ENCODE peak calls at places on chromosomes 11 and 22, in six cellular contexts. Z, U, H, N, L and Y are unnamed samples.

GRCh38 chr11:19173004-19173689 is 28.6 kb downstream of the CSRP3 start:
- DNase-seq in N (no peak), U (no peak), Z (no peak), L (no peak), H (no peak), Y (no peak)

GRCh38 chr22:21728270-21728669 is 7.3 kb downstream of the YPEL1 start:
- DNase-seq in Z (no peak), U (peak), N (no peak), L (no peak), H (no peak), Y (no peak)

GRCh38 chr11:68380786-68381622 is 68.6 kb downstream of the LRP5 start:
- DNase-seq in U (no peak), N (no peak), L (no peak), H (no peak), Z (no peak), Y (peak)

GRCh38 chr11:84871116-84871515 is 756.0 kb downstream of the DLG2 start:
- DNase-seq in U (no peak), L (no peak), Z (no peak), N (no peak), H (no peak), Y (no peak)

GRCh38 chr11:8030526-8031247 is 43.5 kb downstream of the EIF3F start:
- DNase-seq in N (no peak), U (no peak), Z (no peak), L (no peak), H (no peak), Y (no peak)

GRCh38 chr11:72573380-72573949 is 100.8 kb downstream of the PDE2A start:
- DNase-seq in L (peak), U (peak), Z (no peak), H (peak), N (peak), Y (no peak)

GRCh38 chr11:44007746-44008501 is 39.9 kb upstream of the ACCSL start:
- DNase-seq in Z (no peak), N (no peak), U (no peak), H (no peak), L (no peak), Y (no peak)

GRCh38 chr11:62721994-62722393 is 5.3 kb downstream of the HNRNPUL2 start:
- DNase-seq in U (no peak), L (peak), Z (no peak), H (no peak), N (no peak), Y (no peak)

GRCh38 chr11:84905411-84905810 is 721.7 kb downstream of the DLG2 start:
- DNase-seq in N (no peak), Z (no peak), L (no peak), H (no peak), U (no peak), Y (no peak)

DNA sequence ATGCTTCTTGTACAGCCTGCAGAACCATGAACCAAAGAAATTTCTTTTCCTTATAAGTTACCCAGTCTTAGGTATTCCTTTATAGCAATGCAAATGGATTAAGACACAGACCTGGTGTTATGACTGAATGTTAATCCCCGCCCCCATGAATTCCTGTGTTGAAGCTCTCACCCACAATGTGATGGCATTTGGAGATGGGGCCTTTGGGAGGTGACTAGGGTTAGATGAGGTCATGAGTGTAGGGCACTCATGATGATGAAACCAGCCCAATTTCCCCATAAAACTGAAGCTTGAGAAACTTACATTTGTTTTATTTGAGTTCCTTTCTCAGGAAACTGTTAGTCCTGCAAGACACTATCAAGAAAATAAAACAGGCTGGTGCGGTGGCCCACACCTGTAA is 115.8 kb upstream of the THY1 start:
- DNase-seq in H (no peak), N (no peak), Z (no peak), U (no peak), L (no peak), Y (no peak)
- TF ChIP-seq REST in H (no peak), N (no peak), Z (no peak), U (no peak), L (no peak), Y (no peak)

DNA sequence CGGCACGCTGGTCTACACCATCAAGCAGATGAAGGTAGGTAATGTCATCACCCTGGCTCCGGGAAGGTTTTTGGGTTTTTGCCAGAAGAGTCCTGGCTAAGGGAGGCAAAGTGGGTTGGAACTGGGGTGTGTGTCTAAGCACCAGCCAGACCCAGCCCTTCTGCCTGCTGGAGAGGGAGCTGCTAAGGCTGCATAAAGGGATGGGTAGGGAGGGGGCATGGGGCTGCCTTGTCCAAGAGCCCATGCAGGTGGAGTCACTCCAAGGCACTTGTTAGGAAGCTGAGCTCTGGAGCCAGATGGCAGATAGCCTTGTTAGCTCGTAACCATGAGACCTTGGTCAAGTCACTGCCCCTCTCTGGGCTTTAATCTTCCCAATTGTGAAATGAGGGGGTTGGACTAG is 48.0 kb downstream of the TIMP3 start:
- DNase-seq in U (no peak), Z (no peak), H (no peak), L (no peak), N (no peak), Y (no peak)
- TF ChIP-seq SIN3A in U (no peak), Z (no peak), H (no peak), L (no peak), N (no peak), Y (no peak)

GRCh38 chr11:1737080-1737757 is 13.2 kb downstream of the IFITM10 start:
- DNase-seq in L (no peak), N (no peak), Z (no peak), U (no peak), H (no peak), Y (no peak)

GRCh38 chr11:1740786-1741530 is 9.4 kb downstream of the IFITM10 start:
- DNase-seq in N (no peak), Z (no peak), L (no peak), U (no peak), H (no peak), Y (no peak)

GRCh38 chr11:1738380-1738779 is 12.0 kb downstream of the IFITM10 start:
- DNase-seq in Z (no peak), N (no peak), L (no peak), H (no peak), U (no peak), Y (no peak)

GRCh38 chr11:1741741-1742140 is 8.7 kb downstream of the IFITM10 start:
- DNase-seq in Z (no peak), N (no peak), L (no peak), U (no peak), H (no peak), Y (no peak)

DNA sequence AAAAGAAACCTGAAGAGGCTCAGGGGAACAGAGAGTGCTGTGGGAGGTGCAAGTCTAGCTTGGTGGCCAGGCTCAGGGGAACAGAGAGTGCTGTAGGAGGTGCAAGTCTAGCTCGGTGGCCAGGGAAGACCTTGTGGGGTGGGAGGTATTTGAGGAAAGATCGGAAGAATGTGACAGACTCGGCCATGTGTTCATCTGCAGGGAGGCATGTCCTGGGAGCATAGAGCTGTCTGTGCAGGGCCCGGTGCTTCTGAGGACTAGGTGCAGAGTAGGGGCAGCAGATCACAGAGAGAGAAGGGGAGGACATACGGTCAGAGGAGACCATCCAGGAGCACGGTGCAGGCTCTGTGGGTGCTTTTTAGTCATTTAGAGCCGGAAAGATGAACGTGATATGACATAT is 10.8 kb downstream of the IFITM10 start:
- DNase-seq in L (no peak), U (no peak), H (no peak), Z (no peak), N (no peak), Y (no peak)
- TF ChIP-seq REST in L (no peak), U (no peak), H (no peak), Z (no peak), N (no peak), Y (no peak)

DNA sequence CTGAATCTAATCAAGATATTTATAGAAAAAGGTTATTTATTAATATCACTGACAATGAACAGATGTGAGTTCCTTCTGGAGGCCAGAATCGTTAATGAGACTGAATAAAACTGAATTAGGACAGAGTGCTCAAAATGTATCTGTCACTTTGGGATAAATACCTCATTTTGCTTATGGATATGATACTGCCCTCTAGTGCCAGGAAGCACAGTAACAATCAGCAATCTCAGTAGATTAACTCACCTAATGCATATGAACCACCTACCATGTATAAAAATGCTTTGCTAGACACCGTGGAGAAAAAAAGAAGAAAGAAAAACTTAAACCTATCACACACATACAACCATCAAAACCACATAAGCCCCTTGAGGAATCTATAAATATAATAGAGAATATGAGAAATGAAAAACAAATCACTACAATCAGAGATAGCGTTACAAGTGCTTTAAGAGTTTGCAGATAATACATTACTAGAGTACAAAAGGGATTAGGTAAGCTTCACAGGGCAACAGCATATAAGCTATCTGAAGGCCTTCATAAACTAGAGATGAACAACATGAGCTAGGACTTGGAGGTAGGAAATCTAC is 117.4 kb downstream of the SGSM3 start:
- DNase-seq in U (peak), L (peak), Z (no peak), N (peak), H (no peak), Y (no peak)
- TF ChIP-seq SIN3A in U (no peak), L (no peak), Z (no peak), N (no peak), H (no peak), Y (no peak)

GRCh38 chr22:47678667-47679287 is 916.3 kb downstream of the TBC1D22A start:
- DNase-seq in U (no peak), L (no peak), Z (no peak), N (no peak), H (no peak), Y (no peak)

GRCh38 chr22:47674600-47674999 is 912.1 kb downstream of the TBC1D22A start:
- DNase-seq in U (no peak), N (no peak), Z (no peak), H (no peak), L (no peak), Y (no peak)

GRCh38 chr22:47676685-47677084 is 914.2 kb downstream of the TBC1D22A start:
- DNase-seq in H (no peak), U (no peak), Z (no peak), N (no peak), L (no peak), Y (no peak)

GRCh38 chr22:47681766-47682165 is 919.3 kb downstream of the TBC1D22A start:
- DNase-seq in U (no peak), H (no peak), L (no peak), Z (no peak), N (no peak), Y (no peak)

GRCh38 chr22:47678048-47678447 is 915.6 kb downstream of the TBC1D22A start:
- DNase-seq in Z (no peak), H (no peak), N (no peak), L (no peak), U (peak), Y (no peak)
- TF ChIP-seq REST in Z (no peak), H (no peak), N (no peak), L (no peak), U (no peak), Y (no peak)

GRCh38 chr11:45921561-45922424 is 663 bp upstream of the LARGE2 start:
- DNase-seq in H (no peak), L (peak), Z (no peak), N (peak), U (no peak), Y (no peak)
- TF ChIP-seq SIN3A in H (no peak), L (peak), Z (no peak), N (no peak), U (no peak), Y (no peak)

GRCh38 chr11:74630043-74630442 is 37.7 kb downstream of the POLD3 start:
- DNase-seq in Z (no peak), U (no peak), H (no peak), L (no peak), N (no peak), Y (no peak)

GRCh38 chr11:74626130-74626529 is 33.7 kb downstream of the POLD3 start:
- DNase-seq in Z (no peak), H (no peak), N (no peak), L (no peak), U (no peak), Y (no peak)

GRCh38 chr11:74626604-74627003 is 34.2 kb downstream of the POLD3 start:
- DNase-seq in U (no peak), N (no peak), Z (no peak), H (no peak), L (no peak), Y (no peak)

DNA sequence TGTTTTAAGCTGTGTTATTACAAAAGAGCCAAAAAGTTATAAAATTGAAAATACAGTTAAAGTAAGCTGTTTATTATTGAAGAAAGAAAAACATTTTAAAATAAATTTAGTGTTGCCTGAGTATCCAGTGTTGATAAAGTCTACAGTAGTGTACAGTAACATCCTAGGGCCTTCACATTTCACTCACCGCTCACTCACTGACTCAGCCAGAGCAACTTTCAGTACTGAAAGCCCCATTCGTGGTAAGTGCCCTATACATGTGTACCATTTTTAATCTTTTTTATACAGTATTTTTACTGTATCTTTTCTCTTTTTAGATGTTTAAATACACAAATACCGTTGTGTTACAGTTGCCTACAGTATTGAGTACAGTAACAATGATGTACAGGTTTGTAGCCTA is 35.0 kb downstream of the POLD3 start:
- DNase-seq in N (no peak), Z (no peak), H (no peak), U (no peak), L (no peak), Y (no peak)
- TF ChIP-seq REST in N (no peak), Z (no peak), H (no peak), U (no peak), L (no peak), Y (no peak)

GRCh38 chr22:20455709-20456063 is 18.1 kb upstream of the SCARF2 start:
- DNase-seq in Z (no peak), N (no peak), H (no peak), L (no peak), U (no peak), Y (no peak)
- TF ChIP-seq SIN3A in Z (no peak), N (no peak), H (no peak), L (no peak), U (no peak), Y (no peak)